ENCODE peak calls at places on chromosomes 7 and 10, in six cellular contexts. Z is MM.1S, N is uterus, U is tibial artery, X is esophagus squamous epithelium, G is SK-N-SH. R is an unnamed sample.

GRCh38 chr7:127887631-127888030 is 143.6 kb downstream of the LRRC4 start:
- DNase-seq in Z (no peak), U (no peak), N (no peak), G (no peak), X (no peak), R (no peak)

GRCh38 chr7:77232467-77232866 is 32.8 kb upstream of the FGL2 start:
- DNase-seq in U (no peak), G (no peak), N (no peak), X (no peak), Z (no peak), R (no peak)

GRCh38 chr7:52592698-52593097 is 442.7 kb upstream of the POM121L12 start:
- DNase-seq in G (no peak), N (no peak), X (no peak), Z (no peak), U (no peak), R (no peak)

GRCh38 chr7:155430606-155431005 is 27.3 kb upstream of the EN2 start:
- DNase-seq in Z (no peak), N (no peak), X (no peak), U (no peak), G (no peak), R (no peak)

GRCh38 chr10:76492026-76492425 is 1060.6 kb downstream of the LRMDA start:
- DNase-seq in X (no peak), G (no peak), N (no peak), U (no peak), Z (no peak), R (no peak)

GRCh38 chr10:101063162-101063525 is 1.4 kb downstream of the KAZALD1 start:
- DNase-seq in X (no peak), N (no peak), U (no peak), G (no peak), Z (peak), R (no peak)

GRCh38 chr10:87842776-87843497 is 20.4 kb downstream of the KLLN start:
- DNase-seq in N (no peak), X (no peak), G (no peak), Z (no peak), U (no peak), R (no peak)

GRCh38 chr10:125146791-125147604 is 13.4 kb downstream of the CTBP2 start:
- DNase-seq in X (no peak), U (no peak), Z (peak), N (no peak), G (no peak), R (no peak)

GRCh38 chr7:39757604-39758003 is 134.2 kb downstream of the RALA start:
- DNase-seq in G (no peak), Z (no peak), N (no peak), X (no peak), U (no peak), R (no peak)

GRCh38 chr7:24075426-24075810 is 208.6 kb upstream of the NPY start:
- DNase-seq in U (no peak), G (no peak), X (no peak), N (no peak), Z (no peak), R (no peak)

GRCh38 chr10:55668326-55668922 is 692.6 kb downstream of the ZWINT start:
- DNase-seq in Z (peak), X (no peak), U (no peak), N (no peak), G (no peak), R (no peak)

GRCh38 chr10:113226404-113226803 is 276.4 kb downstream of the TCF7L2 start:
- DNase-seq in G (no peak), X (no peak), U (no peak), Z (no peak), N (no peak), R (no peak)

GRCh38 chr10:57864789-57865676 is 402.7 kb downstream of the IPMK start:
- DNase-seq in N (no peak), G (no peak), Z (peak), U (no peak), X (no peak), R (no peak)

GRCh38 chr10:117663750-117664149 is 121.2 kb downstream of the EMX2 start:
- DNase-seq in Z (no peak), G (no peak), X (no peak), N (peak), U (no peak), R (no peak)

GRCh38 chr7:138456220-138456619 is 3.8 kb upstream of the TRIM24 start:
- DNase-seq in G (no peak), Z (no peak), N (no peak), U (no peak), X (no peak), R (no peak)

GRCh38 chr10:103983367-103983911 is 16.5 kb downstream of the SLK start:
- DNase-seq in N (no peak), X (no peak), Z (peak), G (no peak), U (no peak), R (no peak)
- H3K27ac ChIP-seq in N (no peak), X (no peak), Z (peak), G (peak), U (no peak), R (peak)

GRCh38 chr10:2245580-2245979 is 508.3 kb upstream of the ADARB2 start:
- DNase-seq in G (no peak), U (no peak), X (no peak), Z (no peak), N (no peak), R (no peak)
- H3K4me3 ChIP-seq in G (no peak), U (no peak), X (no peak), Z (no peak), N (no peak), R (no peak)

DNA sequence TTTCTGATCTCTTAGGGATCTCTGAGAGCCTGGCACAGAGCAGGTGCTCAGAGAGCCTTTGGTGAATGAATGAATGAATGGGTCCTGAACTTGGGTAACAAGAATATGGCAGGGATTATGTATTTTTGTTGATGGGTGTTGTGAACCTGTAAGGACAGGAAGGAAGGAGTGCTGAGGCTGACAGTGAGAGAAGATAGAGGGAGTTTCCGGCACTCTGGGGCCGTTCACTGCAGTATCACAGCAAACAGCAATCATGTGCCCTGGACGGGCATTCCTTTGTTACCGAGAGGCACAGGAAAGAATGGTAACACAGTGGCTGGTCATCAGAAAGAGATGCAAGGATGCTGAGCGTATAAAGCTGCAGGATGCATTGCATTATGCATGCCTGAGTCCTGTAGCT is 286.8 kb downstream of the RPS24 start:
- DNase-seq in Z (no peak), N (no peak), G (no peak), U (no peak), X (no peak), R (no peak)
- TF ChIP-seq CTCF in Z (no peak), N (no peak), G (no peak), U (no peak), X (no peak), R (no peak)

GRCh38 chr10:121942749-121943148 is 14.9 kb upstream of the ATE1 start:
- DNase-seq in G (no peak), U (peak), Z (no peak), X (no peak), N (no peak), R (no peak)
- H3K27ac ChIP-seq in G (peak), U (no peak), Z (no peak), X (peak), N (peak), R (peak)

GRCh38 chr10:119111968-119112515 is 8.1 kb downstream of the DENND10 start:
- DNase-seq in N (no peak), X (no peak), G (no peak), Z (no peak), U (no peak), R (no peak)
- H3K4me3 ChIP-seq in N (no peak), X (no peak), G (no peak), Z (no peak), U (no peak), R (no peak)

GRCh38 chr10:102965455-102965854 is 47.4 kb downstream of the CNNM2 start:
- DNase-seq in N (no peak), G (no peak), U (no peak), Z (no peak), X (no peak), R (no peak)

GRCh38 chr10:102962259-102962658 is 44.2 kb downstream of the CNNM2 start:
- DNase-seq in X (no peak), G (no peak), N (no peak), Z (no peak), U (no peak), R (no peak)

GRCh38 chr10:102964713-102965112 is 46.6 kb downstream of the CNNM2 start:
- DNase-seq in X (no peak), N (no peak), G (no peak), U (no peak), Z (no peak), R (no peak)

GRCh38 chr10:102960158-102960557 is 42.1 kb downstream of the CNNM2 start:
- DNase-seq in Z (no peak), U (no peak), G (no peak), N (no peak), X (no peak), R (no peak)

DNA sequence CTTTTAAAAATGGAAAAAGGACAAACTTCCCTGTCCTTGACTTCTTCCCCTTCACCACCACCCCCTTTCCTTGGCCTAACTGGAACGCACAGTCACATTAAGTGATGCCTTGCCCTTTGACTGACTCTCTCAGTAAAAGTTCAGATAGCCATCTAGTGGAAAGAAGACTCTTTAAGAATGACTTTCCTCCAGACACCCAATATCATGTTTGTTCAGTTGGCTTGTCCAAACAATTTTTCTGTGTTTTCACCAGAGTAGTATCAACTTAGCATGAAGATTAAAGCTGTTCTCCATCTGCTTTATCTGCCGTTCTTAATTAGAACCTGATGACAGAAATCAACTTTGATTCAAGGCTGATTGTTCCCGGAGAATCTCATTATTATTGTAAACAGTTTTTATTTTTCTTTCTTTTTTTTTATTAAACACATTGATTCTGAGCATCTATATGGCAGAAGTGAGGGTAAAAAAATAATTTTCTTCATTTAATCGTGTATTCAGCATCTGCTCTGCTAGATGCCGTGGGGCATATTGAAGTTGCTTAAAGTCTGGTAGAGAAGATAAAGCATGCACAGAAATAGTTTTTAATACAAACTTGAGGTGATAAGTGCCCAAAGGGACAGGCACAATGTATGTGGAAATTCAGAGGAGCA is 45.3 kb downstream of the CNNM2 start:
- DNase-seq in Z (no peak), X (no peak), G (peak), U (no peak), N (no peak), R (no peak)
- TF ChIP-seq CTCF in Z (no peak), X (no peak), G (peak), U (no peak), N (no peak), R (no peak)

DNA sequence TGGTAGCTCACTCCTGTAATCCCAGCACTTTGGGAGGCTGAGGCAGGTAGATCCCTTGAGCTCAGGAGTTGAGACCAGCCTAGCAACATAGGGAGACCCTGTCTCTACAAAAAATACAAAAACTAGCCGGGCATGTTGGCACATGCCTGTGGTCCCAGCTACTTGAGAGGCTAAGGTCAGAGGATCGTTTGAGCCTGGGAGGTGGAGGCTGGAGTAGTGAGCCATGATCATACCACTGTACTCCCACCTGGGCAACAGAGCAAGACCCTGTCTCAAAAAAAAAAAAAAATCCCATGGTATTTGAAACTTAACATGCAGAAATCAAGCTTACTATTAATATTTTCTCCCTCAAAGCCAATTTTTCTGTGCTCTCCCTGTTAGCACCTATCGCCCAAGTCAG is 5.9 kb downstream of the SFXN2 start:
- DNase-seq in X (no peak), N (no peak), U (no peak), G (no peak), Z (no peak), R (no peak)
- H3K27ac ChIP-seq in X (no peak), N (no peak), U (no peak), G (no peak), Z (no peak), R (no peak)

GRCh38 chr10:72335394-72336258 is 19.1 kb downstream of the DNAJB12 start:
- DNase-seq in Z (peak), X (peak), G (peak), N (peak), U (peak), R (no peak)
- H3K4me3 ChIP-seq in Z (peak), X (no peak), G (no peak), N (no peak), U (peak), R (no peak)